ENCODE peak calls at places on chromosomes 2 and 18, in five cellular contexts. One of them, this sample, is unnamed.

GRCh38 chr2:214774108-214774507 is 35.4 kb downstream of the BARD1 start:
- DNase-seq in PC-3: peak; percentile 44
- DNase-seq in HCT116: no peak
- DNase-seq in right atrium auricular region: no peak
- DNase-seq in OCI-LY7: no peak
- DNase-seq in this sample: no peak

GRCh38 chr2:179963626-179964025 is 43.5 kb downstream of the CWC22 start:
- DNase-seq in PC-3: peak; percentile 42
- DNase-seq in HCT116: no peak
- DNase-seq in right atrium auricular region: no peak
- DNase-seq in OCI-LY7: no peak
- DNase-seq in this sample: no peak

GRCh38 chr2:77631007-77631406 is 108.8 kb upstream of the LRRTM4 start:
- DNase-seq in PC-3: no peak
- DNase-seq in HCT116: no peak
- DNase-seq in right atrium auricular region: no peak
- DNase-seq in OCI-LY7: no peak
- DNase-seq in this sample: no peak

GRCh38 chr2:152483276-152483996 is 148.5 kb downstream of the FMNL2 start:
- DNase-seq in PC-3: no peak
- DNase-seq in HCT116: no peak
- DNase-seq in right atrium auricular region: no peak
- DNase-seq in OCI-LY7: no peak
- DNase-seq in this sample: no peak

GRCh38 chr2:84115458-84115857 is 343.6 kb downstream of the SUCLG1 start:
- DNase-seq in PC-3: no peak
- DNase-seq in HCT116: no peak
- DNase-seq in right atrium auricular region: no peak
- DNase-seq in OCI-LY7: no peak
- DNase-seq in this sample: no peak

GRCh38 chr18:58541789-58542425 is 87.0 kb downstream of the ALPK2 start:
- DNase-seq in PC-3: peak; percentile 94
- DNase-seq in HCT116: peak; percentile 88
- DNase-seq in right atrium auricular region: no peak
- DNase-seq in OCI-LY7: no peak
- DNase-seq in this sample: no peak

GRCh38 chr2:201257941-201258665 is 2.2 kb upstream of the CASP8 start:
- DNase-seq in PC-3: peak; percentile 90
- DNase-seq in HCT116: peak; percentile 68
- DNase-seq in right atrium auricular region: peak; percentile 72
- DNase-seq in OCI-LY7: peak; percentile 84
- DNase-seq in this sample: peak; percentile 92

GRCh38 chr2:17680119-17680518 is 73.5 kb downstream of the SMC6 start:
- DNase-seq in PC-3: peak; percentile 70
- DNase-seq in HCT116: no peak
- DNase-seq in right atrium auricular region: no peak
- DNase-seq in OCI-LY7: no peak
- DNase-seq in this sample: peak; percentile 4

GRCh38 chr2:47334356-47335136 is 68.4 kb upstream of the MSH2 start:
- DNase-seq in PC-3: no peak
- DNase-seq in HCT116: no peak
- DNase-seq in right atrium auricular region: no peak
- DNase-seq in OCI-LY7: no peak
- DNase-seq in this sample: no peak

GRCh38 chr18:8685914-8686216 is 19.5 kb upstream of the MTCL1 start:
- DNase-seq in PC-3: no peak
- DNase-seq in HCT116: no peak
- DNase-seq in right atrium auricular region: no peak
- DNase-seq in OCI-LY7: no peak
- DNase-seq in this sample: no peak

GRCh38 chr2:226877491-226877890 is 41.6 kb downstream of the RHBDD1 start:
- DNase-seq in PC-3: no peak
- DNase-seq in HCT116: no peak
- DNase-seq in right atrium auricular region: no peak
- DNase-seq in OCI-LY7: no peak
- DNase-seq in this sample: no peak

GRCh38 chr2:13046557-13047165 is 329.9 kb downstream of the TRIB2 start:
- DNase-seq in PC-3: peak; percentile 56
- DNase-seq in HCT116: peak; percentile 6
- DNase-seq in right atrium auricular region: no peak
- DNase-seq in OCI-LY7: peak; percentile 3
- DNase-seq in this sample: peak; percentile 36

GRCh38 chr18:6543330-6543908 is 128.7 kb upstream of the L3MBTL4 start:
- DNase-seq in PC-3: peak; percentile 72
- DNase-seq in HCT116: no peak
- DNase-seq in right atrium auricular region: no peak
- DNase-seq in OCI-LY7: peak; percentile 19
- DNase-seq in this sample: peak; percentile 70

GRCh38 chr18:59910967-59911366 is 11.2 kb downstream of the PMAIP1 start:
- DNase-seq in PC-3: no peak
- DNase-seq in HCT116: no peak
- DNase-seq in right atrium auricular region: no peak
- DNase-seq in OCI-LY7: no peak
- DNase-seq in this sample: no peak

GRCh38 chr18:10275506-10275905 is 178.9 kb upstream of the APCDD1 start:
- DNase-seq in PC-3: no peak
- DNase-seq in HCT116: no peak
- DNase-seq in right atrium auricular region: no peak
- DNase-seq in OCI-LY7: no peak
- DNase-seq in this sample: no peak

GRCh38 chr18:10284571-10285282 is 169.7 kb upstream of the APCDD1 start:
- DNase-seq in PC-3: no peak
- DNase-seq in HCT116: no peak
- DNase-seq in right atrium auricular region: no peak
- DNase-seq in OCI-LY7: no peak
- DNase-seq in this sample: no peak

GRCh38 chr18:10278265-10278664 is 176.2 kb upstream of the APCDD1 start:
- DNase-seq in PC-3: no peak
- DNase-seq in HCT116: no peak
- DNase-seq in right atrium auricular region: no peak
- DNase-seq in OCI-LY7: no peak
- DNase-seq in this sample: no peak

GRCh38 chr18:10279476-10279875 is 175.0 kb upstream of the APCDD1 start:
- DNase-seq in PC-3: no peak
- DNase-seq in HCT116: no peak
- DNase-seq in right atrium auricular region: no peak
- DNase-seq in OCI-LY7: no peak
- DNase-seq in this sample: no peak

DNA sequence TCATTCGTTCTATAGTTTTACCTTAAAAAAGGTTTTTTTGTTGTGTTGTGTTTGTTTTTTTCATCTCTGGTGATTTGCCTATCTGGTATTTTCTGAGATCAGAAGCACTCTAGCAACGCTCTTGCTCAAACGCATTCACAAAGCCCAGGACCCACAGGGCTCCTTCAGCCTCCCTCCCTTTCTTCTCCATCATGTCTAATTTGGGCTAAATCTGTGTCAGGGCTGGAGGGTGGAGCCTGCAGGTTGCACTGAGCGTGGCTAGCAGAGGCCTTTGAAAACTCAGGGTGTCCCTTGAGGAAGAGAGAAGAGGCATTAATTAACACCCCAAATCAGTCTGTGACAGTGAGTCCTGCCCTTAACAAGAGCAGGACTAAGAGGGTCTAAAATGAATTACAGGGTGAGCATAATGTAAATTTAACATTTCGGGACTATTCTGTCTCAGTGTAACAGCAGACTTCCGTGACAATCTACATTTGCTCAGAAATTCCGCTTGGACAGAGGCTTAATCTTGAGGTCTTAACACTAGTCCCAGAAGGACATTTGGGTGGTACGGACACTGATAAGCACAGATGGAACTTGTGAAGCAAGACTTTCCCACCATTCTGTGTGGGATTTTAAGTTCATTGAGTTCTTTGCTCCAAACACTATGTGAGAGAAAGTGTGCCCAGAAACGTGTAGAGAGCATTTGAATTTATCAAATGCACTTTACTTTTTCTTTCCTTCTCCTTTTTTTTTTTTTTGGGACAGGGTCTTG is 174.4 kb upstream of the APCDD1 start:
- DNase-seq in PC-3: no peak
- DNase-seq in HCT116: no peak
- DNase-seq in right atrium auricular region: no peak
- DNase-seq in OCI-LY7: no peak
- DNase-seq in this sample: no peak
- H3K27ac ChIP-seq in PC-3: no peak overlapping the region
- H3K27ac ChIP-seq in HCT116: no peak overlapping the region
- H3K27ac ChIP-seq in right atrium auricular region: no peak overlapping the region
- H3K27ac ChIP-seq in OCI-LY7: no peak overlapping the region
- H3K27ac ChIP-seq in this sample: no peak overlapping the region

DNA sequence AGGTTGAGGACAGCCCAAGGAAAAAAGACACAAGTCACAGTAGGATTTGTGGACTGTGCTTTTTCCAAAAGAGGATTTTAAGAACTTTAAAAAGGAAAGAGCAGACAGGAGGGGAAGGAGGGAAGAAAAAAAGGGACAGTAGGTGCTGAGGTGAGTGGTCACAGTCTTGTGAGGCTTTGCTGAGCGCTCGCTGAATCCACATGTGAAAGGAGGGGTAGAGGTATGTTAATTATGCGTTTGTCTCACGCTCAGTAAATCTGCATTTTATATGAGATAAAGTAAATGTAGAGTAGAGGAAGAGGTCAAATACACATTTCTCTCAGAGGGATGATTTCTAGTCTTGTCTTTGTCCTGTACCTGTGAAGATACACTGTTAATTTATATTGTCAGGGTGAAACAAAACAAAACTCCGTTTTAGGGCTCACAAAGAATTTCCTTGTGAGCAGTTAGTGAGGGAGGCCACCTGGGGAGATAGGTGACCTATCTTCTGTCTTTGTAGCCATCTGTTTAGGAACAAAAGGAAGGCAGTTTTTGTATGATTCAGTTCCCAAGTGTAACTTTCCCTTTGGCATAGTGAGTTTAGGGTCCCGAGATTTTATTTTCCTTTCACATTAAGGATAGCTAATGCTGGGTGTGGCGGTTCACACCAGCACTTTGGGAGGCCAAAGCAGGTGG is 25.3 kb downstream of the GNAL start:
- DNase-seq in PC-3: no peak
- DNase-seq in HCT116: no peak
- DNase-seq in right atrium auricular region: no peak
- DNase-seq in OCI-LY7: no peak
- DNase-seq in this sample: no peak
- H3K4me3 ChIP-seq in PC-3: peak overlapping the region; percentile 4
- H3K4me3 ChIP-seq in HCT116: no peak overlapping the region
- H3K4me3 ChIP-seq in right atrium auricular region: no peak overlapping the region
- H3K4me3 ChIP-seq in OCI-LY7: no peak overlapping the region
- H3K4me3 ChIP-seq in this sample: no peak overlapping the region

GRCh38 chr18:12038661-12039417 is 54.8 kb upstream of the ANKRD62 start:
- DNase-seq in PC-3: peak; percentile 83
- DNase-seq in HCT116: peak; percentile 78
- DNase-seq in right atrium auricular region: peak; percentile 88
- DNase-seq in OCI-LY7: peak; percentile 80
- DNase-seq in this sample: peak; percentile 88
- H3K4me1 ChIP-seq in PC-3: peaks cover 13% of the 10 kb centered on the region
- H3K4me1 ChIP-seq in HCT116: peaks cover 12% of the 10 kb centered on the region
- H3K4me1 ChIP-seq in right atrium auricular region: peaks cover 11% of the 10 kb centered on the region
- H3K4me1 ChIP-seq in OCI-LY7: peaks cover 13% of the 10 kb centered on the region
- H3K4me1 ChIP-seq in this sample: no peaks in the 10 kb centered on the region

GRCh38 chr2:182061739-182062138 is 76.1 kb downstream of the PPP1R1C start:
- DNase-seq in PC-3: no peak
- DNase-seq in HCT116: no peak
- DNase-seq in right atrium auricular region: no peak
- DNase-seq in OCI-LY7: no peak
- DNase-seq in this sample: no peak
- H3K27ac ChIP-seq in PC-3: no peak overlapping the region
- H3K27ac ChIP-seq in HCT116: no peak overlapping the region
- H3K27ac ChIP-seq in right atrium auricular region: no peak overlapping the region
- H3K27ac ChIP-seq in OCI-LY7: no peak overlapping the region
- H3K27ac ChIP-seq in this sample: no peak overlapping the region

DNA sequence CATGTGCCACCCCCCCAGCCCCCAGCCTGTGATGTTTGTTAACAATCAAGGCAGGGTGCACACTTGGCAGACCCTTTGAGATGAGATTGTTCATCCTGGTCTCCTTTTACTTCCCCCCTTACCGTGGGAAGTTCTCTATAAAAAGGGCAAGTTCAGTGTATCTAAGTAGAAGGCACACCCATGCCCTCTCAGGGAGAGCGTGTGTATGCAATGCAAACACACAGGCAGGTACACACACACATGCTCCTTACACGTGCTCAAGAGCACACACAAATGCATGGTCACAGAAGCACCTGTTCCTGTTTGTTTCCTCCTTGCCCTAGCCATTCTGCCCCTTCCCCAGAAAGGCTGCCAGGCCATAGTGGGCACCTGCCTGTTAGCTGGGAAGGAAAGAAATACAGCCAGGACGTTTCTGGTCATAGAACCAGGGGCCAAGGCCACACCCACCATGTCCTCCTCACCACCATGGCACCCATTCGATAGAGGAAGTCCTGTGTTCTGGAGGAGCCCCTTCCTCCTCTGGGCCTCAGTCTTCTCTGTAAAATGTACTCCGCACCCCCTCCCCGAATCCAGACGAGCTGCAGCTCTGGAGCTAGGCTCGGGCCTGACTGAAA is 3.1 kb downstream of the ATOH8 start:
- DNase-seq in PC-3: no peak
- DNase-seq in HCT116: no peak
- DNase-seq in right atrium auricular region: no peak
- DNase-seq in OCI-LY7: no peak
- DNase-seq in this sample: no peak
- H3K4me3 ChIP-seq in PC-3: no peak overlapping the region
- H3K4me3 ChIP-seq in HCT116: no peak overlapping the region
- H3K4me3 ChIP-seq in right atrium auricular region: peak overlapping the region; percentile 98
- H3K4me3 ChIP-seq in OCI-LY7: no peak overlapping the region
- H3K4me3 ChIP-seq in this sample: no peak overlapping the region